ENCODE peak calls at places on chromosomes 6 and 20, in six cellular contexts. H, S, D, K, R and Y are unnamed samples.

GRCh38 chr6:150741633-150742200 is 123.8 kb upstream of the MTHFD1L start:
- DNase-seq in H (no peak), K (no peak), R (no peak), S (no peak), D (no peak), Y (no peak)

GRCh38 chr20:56463428-56463827 is 5.0 kb upstream of the RTF2 start:
- DNase-seq in D (peak), H (no peak), R (no peak), K (no peak), S (no peak), Y (no peak)

GRCh38 chr6:135586844-135587243 is 89.3 kb upstream of the AHI1 start:
- DNase-seq in D (peak), S (peak), R (no peak), H (no peak), K (peak), Y (no peak)

GRCh38 chr6:138031850-138032249 is 75.4 kb downstream of the PERP start:
- DNase-seq in R (no peak), D (no peak), H (no peak), K (no peak), S (peak), Y (no peak)

GRCh38 chr6:30600576-30600975 is 16.5 kb downstream of the PPP1R10 start:
- DNase-seq in S (peak), H (peak), K (peak), D (no peak), R (no peak), Y (no peak)

GRCh38 chr6:71157350-71157749 is 131.3 kb upstream of the OGFRL1 start:
- DNase-seq in D (no peak), H (no peak), R (no peak), S (no peak), K (no peak), Y (no peak)

GRCh38 chr6:116682334-116682712 is 1.3 kb downstream of the KPNA5 start:
- DNase-seq in R (no peak), H (no peak), D (peak), K (peak), S (peak), Y (no peak)

GRCh38 chr6:37845930-37846329 is 26.4 kb downstream of the ZFAND3 start:
- DNase-seq in R (no peak), D (no peak), S (no peak), H (no peak), K (no peak), Y (no peak)

GRCh38 chr20:54405540-54405939 is 69.9 kb upstream of the DOK5 start:
- DNase-seq in K (no peak), S (no peak), D (no peak), H (no peak), R (no peak), Y (no peak)

GRCh38 chr6:154706389-154706788 is 26.8 kb upstream of the SCAF8 start:
- DNase-seq in K (no peak), S (no peak), R (no peak), H (no peak), D (no peak), Y (no peak)

GRCh38 chr6:21953831-21954801 is 342.7 kb downstream of the PRL start:
- DNase-seq in S (peak), D (no peak), R (no peak), K (no peak), H (no peak), Y (no peak)

GRCh38 chr6:112682088-112682487 is 335.0 kb downstream of the RFPL4B start:
- DNase-seq in H (no peak), S (peak), D (no peak), R (no peak), K (no peak), Y (no peak)

GRCh38 chr20:1473244-1473635 is 6.6 kb upstream of the NSFL1C start:
- DNase-seq in S (no peak), R (no peak), H (no peak), K (no peak), D (no peak), Y (no peak)

GRCh38 chr20:10190456-10190855 is 28.2 kb upstream of the SNAP25 start:
- DNase-seq in H (no peak), S (no peak), R (no peak), D (no peak), K (no peak), Y (no peak)

GRCh38 chr20:50342638-50343102 is 152.0 kb downstream of the CEBPB start:
- DNase-seq in S (no peak), D (no peak), K (no peak), H (no peak), R (no peak), Y (no peak)

GRCh38 chr6:135478626-135479025 is 18.9 kb downstream of the AHI1 start:
- DNase-seq in H (no peak), K (no peak), D (no peak), R (no peak), S (no peak), Y (no peak)

GRCh38 chr6:29845405-29846006 is 17.9 kb downstream of the HLA-G start:
- DNase-seq in S (peak), H (no peak), R (no peak), D (no peak), K (no peak), Y (no peak)

GRCh38 chr20:36796117-36796516 is 22.6 kb upstream of the DSN1 start:
- DNase-seq in K (no peak), R (no peak), S (no peak), H (no peak), D (no peak), Y (no peak)

GRCh38 chr6:126198581-126198980 is 141.3 kb upstream of the CENPW start:
- DNase-seq in K (no peak), H (no peak), S (no peak), R (no peak), D (no peak), Y (no peak)

GRCh38 chr20:10853176-10853575 is 179.4 kb upstream of the JAG1 start:
- DNase-seq in K (no peak), R (no peak), S (peak), D (no peak), H (no peak), Y (no peak)

GRCh38 chr6:107624541-107624940 is 134.6 kb downstream of the SOBP start:
- DNase-seq in S (peak), H (no peak), K (no peak), R (no peak), D (no peak), Y (no peak)

GRCh38 chr6:157533397-157533814 is 152.4 kb downstream of the ZDHHC14 start:
- DNase-seq in R (no peak), H (no peak), S (no peak), D (no peak), K (no peak), Y (no peak)

GRCh38 chr6:167796668-167797031 is 30.1 kb upstream of the AFDN start:
- DNase-seq in S (no peak), D (no peak), K (no peak), H (no peak), R (peak), Y (peak)

GRCh38 chr6:156634971-156635371 is 142.2 kb upstream of the ARID1B start:
- DNase-seq in D (no peak), S (no peak), K (no peak), R (no peak), H (no peak), Y (no peak)

GRCh38 chr6:101401792-101402617 is 8.5 kb downstream of the GRIK2 start:
- DNase-seq in H (no peak), D (no peak), R (peak), S (peak), K (peak), Y (no peak)

GRCh38 chr6:138159246-138159645 is 2.5 kb upstream of the ARFGEF3 start:
- DNase-seq in K (no peak), R (no peak), H (no peak), D (no peak), S (no peak), Y (no peak)

GRCh38 chr6:35754452-35755321 is 17.9 kb downstream of the ARMC12 start:
- DNase-seq in H (no peak), R (no peak), D (no peak), K (peak), S (peak), Y (no peak)

GRCh38 chr6:43575105-43575771 is 600 bp downstream of the XPO5 start:
- DNase-seq in D (no peak), S (peak), R (peak), K (no peak), H (no peak), Y (no peak)

GRCh38 chr6:88813045-88813444 is 150.4 kb downstream of the RNGTT start:
- DNase-seq in R (no peak), K (peak), S (no peak), H (no peak), D (no peak), Y (no peak)

GRCh38 chr6:723540-723939 is 30.6 kb upstream of the EXOC2 start:
- DNase-seq in K (no peak), D (no peak), H (no peak), R (no peak), S (no peak), Y (no peak)

GRCh38 chr6:27758471-27758870 is 153.7 kb downstream of the OR2B2 start:
- DNase-seq in D (no peak), K (no peak), R (no peak), H (no peak), S (no peak), Y (no peak)

GRCh38 chr6:168297643-168298042 is 21.9 kb downstream of the DACT2 start:
- DNase-seq in K (no peak), S (no peak), R (no peak), D (no peak), H (no peak), Y (peak)